ENCODE peak calls at places on chromosomes 6 and 20, in ten cellular contexts. U is A549; Q is activated naive CD8-positive, alpha-beta T cell treated with anti-CD3 and anti-CD28 coated beads, Interleukin-2, amount 50 U/mL, for 24 hours; C is WTC11; B is NCI-H774; X is cardiac fibroblast; Y is OCI-LY7; N is activated CD8-positive, alpha-beta memory T cell treated with anti-CD3 and anti-CD28 coated beads for 48 hours; P is T-helper 17 cell; H is left ventricle myocardium superior. J is an unnamed sample.

GRCh38 chr6:170295519-170296422 is 4.9 kb upstream of the DLL1 start:
- DNase-seq in C (peak), N (no peak), Q (peak), P (no peak), Y (peak), H (no peak), B (peak), X (no peak), U (no peak), J (peak)

GRCh38 chr20:63541371-63541770 is 4.2 kb upstream of the PTK6 start:
- DNase-seq in X (no peak), C (no peak), Q (no peak), U (no peak), H (no peak), N (no peak), Y (no peak), P (no peak), B (no peak), J (no peak)

GRCh38 chr6:88459224-88459623 is 293.1 kb upstream of the CNR1 start:
- DNase-seq in U (no peak), B (no peak), Q (no peak), P (no peak), H (no peak), C (no peak), N (no peak), Y (no peak), X (no peak), J (no peak)

GRCh38 chr20:63253438-63254236 is 626 bp downstream of the NKAIN4 start:
- DNase-seq in Q (no peak), U (no peak), Y (no peak), P (no peak), H (no peak), X (no peak), C (peak), B (no peak), N (no peak), J (no peak)

GRCh38 chr6:163878656-163879055 is 464.1 kb downstream of the QKI start:
- DNase-seq in C (no peak), U (no peak), N (no peak), P (no peak), H (no peak), Q (no peak), B (no peak), Y (no peak), X (no peak), J (no peak)

GRCh38 chr6:115545410-115545986 is 515.2 kb downstream of the FRK start:
- DNase-seq in Y (no peak), N (no peak), Q (no peak), U (peak), C (peak), P (no peak), X (no peak), H (no peak), B (no peak), J (no peak)

GRCh38 chr6:78533876-78534275 is 333.5 kb upstream of the IRAK1BP1 start:
- DNase-seq in H (no peak), Y (no peak), X (no peak), C (no peak), B (no peak), Q (no peak), P (no peak), N (no peak), U (no peak), J (no peak)

GRCh38 chr20:51565741-51566140 is 23.2 kb upstream of the NFATC2 start:
- DNase-seq in Q (no peak), X (no peak), C (no peak), U (no peak), Y (no peak), N (no peak), H (no peak), P (no peak), B (no peak), J (no peak)

GRCh38 chr6:43644940-43645612 is at the start of gene RSPH9:
- DNase-seq in U (peak), C (peak), N (no peak), Y (no peak), Q (peak), B (peak), X (peak), P (peak), H (peak), J (peak)

GRCh38 chr6:31308050-31308844 is 36.4 kb upstream of the HLA-C start:
- DNase-seq in B (peak), X (no peak), U (peak), N (no peak), Q (peak), Y (peak), P (peak), C (peak), H (peak), J (peak)

GRCh38 chr20:45782890-45783289 is 8.8 kb downstream of the WFDC3 start:
- DNase-seq in P (no peak), Q (no peak), X (no peak), C (no peak), N (no peak), Y (no peak), H (no peak), U (no peak), B (no peak), J (no peak)

GRCh38 chr6:154521412-154521811 is 10.9 kb upstream of the CNKSR3 start:
- DNase-seq in U (no peak), Q (no peak), X (no peak), P (no peak), B (no peak), H (no peak), Y (no peak), N (no peak), C (no peak), J (no peak)

GRCh38 chr20:62286493-62287064 is 16.2 kb upstream of the ADRM1 start:
- DNase-seq in Y (no peak), U (no peak), Q (no peak), N (no peak), P (no peak), C (no peak), H (peak), X (no peak), B (no peak), J (no peak)

J was measured in memory B cell.